ENCODE peak calls at places on chromosomes 6 and 20, in ten cellular contexts. L is AG04450, N is A549, P is body of pancreas, R is ovary, M is astrocyte of the spinal cord, K is neural progenitor cell, O is epithelial cell of esophagus, W is pancreas, U is mammary epithelial cell. T is an unnamed sample.

GRCh38 chr20:35674921-35675320 is 10.2 kb upstream of the CPNE1 start:
- DNase-seq in L (no peak), N (no peak), P (no peak), R (no peak), M (no peak), K (no peak), O (no peak), W (no peak), U (no peak), T (no peak)

GRCh38 chr6:164185342-164185920 is 770.9 kb downstream of the QKI start:
- DNase-seq in L (no peak), N (no peak), P (no peak), R (no peak), M (no peak), K (no peak), O (no peak), W (no peak), U (no peak), T (no peak)

GRCh38 chr6:79421001-79421411 is 116.2 kb downstream of the LCA5 start:
- DNase-seq in L (peak; percentile 3), N (no peak), P (no peak), R (no peak), M (peak; percentile 22), K (no peak), O (peak; percentile 72), W (no peak), U (peak; percentile 30), T (no peak)

GRCh38 chr6:28771401-28772267 is 152.2 kb downstream of the TRIM27 start:
- DNase-seq in L (no peak), N (no peak), P (no peak), R (no peak), M (no peak), K (peak; percentile 84), O (peak; percentile 64), W (no peak), U (peak; percentile 46), T (no peak)

GRCh38 chr6:138815797-138816528 is 20.1 kb downstream of the ECT2L start:
- DNase-seq in L (peak; percentile 33), N (peak; percentile 33), P (no peak), R (no peak), M (peak; percentile 78), K (peak; percentile 67), O (peak; percentile 75), W (no peak), U (peak; percentile 68), T (peak; percentile 29)

GRCh38 chr6:151092561-151092960 is 147.2 kb upstream of the AKAP12 start:
- DNase-seq in L (no peak), N (no peak), P (no peak), R (no peak), M (no peak), K (no peak), O (no peak), W (no peak), U (no peak), T (no peak)

GRCh38 chr6:37713529-37714119 is 15.9 kb upstream of the MDGA1 start:
- DNase-seq in L (no peak), N (no peak), P (no peak), R (no peak), M (peak; percentile 59), K (no peak), O (peak; percentile 80), W (no peak), U (peak; percentile 57), T (no peak)

GRCh38 chr20:914727-915498 is 1.2 kb downstream of the ANGPT4 start:
- DNase-seq in L (no peak), N (no peak), P (no peak), R (no peak), M (no peak), K (no peak), O (no peak), W (no peak), U (peak; percentile 42), T (no peak)

GRCh38 chr20:6120491-6120988 is 2.3 kb downstream of the FERMT1 start:
- DNase-seq in L (no peak), N (no peak), P (no peak), R (no peak), M (no peak), K (no peak), O (no peak), W (no peak), U (no peak), T (no peak)

GRCh38 chr6:149433405-149433804 is 33.3 kb downstream of the SUMO4 start:
- DNase-seq in L (no peak), N (no peak), P (no peak), R (no peak), M (no peak), K (no peak), O (no peak), W (no peak), U (no peak), T (no peak)

GRCh38 chr6:149428606-149429005 is 28.5 kb downstream of the SUMO4 start:
- DNase-seq in L (no peak), N (no peak), P (no peak), R (no peak), M (no peak), K (no peak), O (no peak), W (no peak), U (no peak), T (no peak)

GRCh38 chr6:149425754-149426153 is 25.7 kb downstream of the SUMO4 start:
- DNase-seq in L (no peak), N (no peak), P (no peak), R (no peak), M (no peak), K (no peak), O (no peak), W (no peak), U (no peak), T (no peak)

GRCh38 chr6:149431905-149432775 is 32.1 kb downstream of the SUMO4 start:
- DNase-seq in L (peak; percentile 53), N (peak; percentile 79), P (peak; percentile 96), R (peak; percentile 90), M (peak; percentile 77), K (peak; percentile 96), O (peak; percentile 76), W (peak; percentile 95), U (peak; percentile 65), T (no peak)

DNA sequence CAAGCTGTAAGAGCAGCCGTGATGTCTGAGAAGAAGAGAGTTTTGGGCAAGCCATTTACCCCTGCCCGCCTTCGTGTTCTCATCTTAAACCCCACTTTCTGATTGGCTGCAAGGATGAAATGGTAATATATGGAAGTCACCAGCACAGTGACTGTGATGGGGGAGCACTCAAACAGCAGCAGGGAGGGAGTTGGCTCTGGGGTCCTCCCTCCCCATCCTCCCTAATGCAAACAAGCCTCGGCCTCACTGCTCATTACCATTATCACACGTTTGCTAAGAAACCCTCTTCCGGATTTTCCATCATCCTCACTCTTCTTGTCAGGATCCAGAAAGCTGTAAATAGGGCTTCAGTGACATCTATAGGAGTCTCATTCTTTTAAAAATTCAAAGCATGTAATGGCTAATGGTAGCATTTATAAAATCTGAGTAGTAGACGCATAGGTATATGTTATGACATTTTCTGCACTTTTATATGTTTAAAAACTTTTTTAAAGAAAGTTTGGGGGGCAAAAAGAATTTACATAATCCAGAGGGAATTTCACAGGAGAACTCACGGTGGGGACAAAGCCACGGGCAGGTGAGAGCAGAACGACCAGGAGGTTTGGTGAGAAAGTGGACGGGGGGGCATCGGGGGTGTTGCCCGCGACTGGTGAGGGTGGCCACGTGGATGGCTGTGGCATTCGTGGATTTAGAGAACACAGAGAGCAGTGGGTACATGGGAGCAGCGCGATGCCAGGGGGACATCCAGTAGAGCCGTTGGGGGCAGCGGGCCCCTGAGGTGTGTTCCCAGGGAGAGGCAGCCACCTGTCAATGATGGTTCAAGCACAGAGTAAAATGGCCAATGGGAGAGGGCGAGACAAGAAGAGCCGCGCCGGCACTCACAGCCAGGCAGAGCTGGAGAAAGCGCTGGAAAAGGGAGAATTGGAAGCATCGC is 29.6 kb downstream of the SUMO4 start:
- DNase-seq in L (no peak), N (no peak), P (no peak), R (no peak), M (no peak), K (no peak), O (no peak), W (no peak), U (no peak), T (no peak)
- TF ChIP-seq CTCF in L (no peak), N (no peak), P (no peak), R (no peak), M (no peak), K (no peak), O (peak; percentile 9), W (no peak), U (no peak), T (no peak)

DNA sequence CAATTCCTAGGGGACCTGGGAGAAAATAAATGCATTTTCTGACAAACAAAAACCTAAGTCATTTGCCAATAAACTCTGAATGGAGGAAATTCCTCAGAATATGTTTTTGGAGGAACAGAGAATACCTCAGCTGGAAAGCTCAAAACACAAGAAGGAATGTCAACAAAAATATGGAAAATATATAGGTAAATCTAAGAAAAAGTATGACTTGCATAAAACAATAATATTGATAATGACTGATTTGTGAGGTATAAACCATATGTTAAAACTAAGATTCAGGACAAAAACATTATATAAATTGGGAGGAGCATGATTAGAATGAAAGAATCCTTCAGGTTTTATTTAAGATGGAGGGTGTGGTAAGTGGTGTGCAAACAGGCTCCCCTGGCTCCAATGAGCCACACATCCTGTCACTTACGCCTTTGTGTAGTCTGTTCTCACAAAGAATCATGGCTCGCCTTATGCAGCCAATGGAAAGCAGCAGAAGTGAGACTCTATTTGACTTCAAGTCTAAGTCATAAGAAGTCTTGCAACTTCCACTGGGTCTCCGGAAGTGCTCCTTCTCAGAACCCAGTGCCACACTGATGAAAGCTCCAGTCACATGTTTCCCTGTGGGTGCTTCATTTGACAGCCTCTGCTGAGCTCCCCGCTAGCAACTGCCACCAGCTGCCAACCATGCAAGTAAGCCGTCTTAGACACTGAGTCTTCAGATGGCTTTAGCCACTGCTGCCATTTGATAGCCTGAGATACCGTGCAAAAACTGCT is 8.1 kb downstream of the CFAP61 start:
- DNase-seq in L (no peak), N (no peak), P (no peak), R (no peak), M (no peak), K (no peak), O (no peak), W (no peak), U (no peak), T (no peak)
- H3K4me3 ChIP-seq in L (no peak overlapping the region), N (no peak overlapping the region), P (no peak overlapping the region), R (no peak overlapping the region), M (no peak overlapping the region), K (no peak overlapping the region), O (no peak overlapping the region), W (no peak overlapping the region), U (no peak overlapping the region), T (no peak overlapping the region)

GRCh38 chr20:47173596-47174216 is 182.8 kb downstream of the ZMYND8 start:
- DNase-seq in L (no peak), N (no peak), P (no peak), R (no peak), M (no peak), K (no peak), O (no peak), W (no peak), U (no peak), T (no peak)
- TF ChIP-seq CTCF in L (no peak), N (no peak), P (no peak), R (no peak), M (no peak), K (peak; percentile 17), O (no peak), W (no peak), U (no peak), T (peak; percentile 15)

DNA sequence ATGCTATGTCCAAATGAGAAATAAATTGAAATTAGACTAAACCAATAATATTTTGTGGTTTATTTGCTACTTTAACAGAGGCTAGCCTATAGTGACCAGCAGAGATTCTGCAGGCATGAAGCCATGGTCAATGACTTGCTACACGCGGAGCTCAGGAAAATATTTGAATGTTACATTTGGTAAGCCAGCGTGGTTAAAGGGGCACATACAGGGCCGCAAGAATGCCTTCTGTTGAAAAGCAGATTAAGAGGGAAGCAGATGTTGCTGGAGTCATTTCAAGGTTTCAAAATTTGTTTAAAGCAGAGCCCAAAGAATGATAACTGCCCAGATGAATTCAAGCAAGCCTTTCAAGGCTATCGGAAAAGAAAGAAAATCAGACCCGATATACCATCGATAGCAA is 294.3 kb upstream of the MAN1A1 start:
- DNase-seq in L (no peak), N (no peak), P (no peak), R (no peak), M (no peak), K (no peak), O (no peak), W (no peak), U (no peak), T (no peak)
- H3K4me3 ChIP-seq in L (no peak overlapping the region), N (no peak overlapping the region), P (no peak overlapping the region), R (no peak overlapping the region), M (no peak overlapping the region), K (no peak overlapping the region), O (no peak overlapping the region), W (no peak overlapping the region), U (no peak overlapping the region), T (no peak overlapping the region)

T was measured in epithelial cell of proximal tubule.